ENCODE peak calls at places on chromosomes 12 and 14, in five cellular contexts. J is pancreas, U is adrenal gland, Q is ovary, B is ascending aorta. Y is an unnamed sample.

GRCh38 chr14:75333523-75334190 is 55.0 kb downstream of the FOS start:
- DNase-seq in J (no peak), U (no peak), Q (no peak), B (no peak), Y (no peak)

GRCh38 chr12:123445388-123446344 is 9.2 kb upstream of the RILPL2 start:
- DNase-seq in J (no peak), U (no peak), Q (no peak), B (no peak), Y (no peak)

GRCh38 chr12:9760699-9761406 is at the start of gene CD69:
- DNase-seq in J (no peak), U (no peak), Q (no peak), B (no peak), Y (no peak)

GRCh38 chr12:2390850-2391390 is 338.1 kb downstream of the CACNA1C start:
- DNase-seq in J (no peak), U (no peak), Q (no peak), B (no peak), Y (no peak)

GRCh38 chr12:101207086-101207780 is 2.8 kb downstream of the SLC5A8 start:
- DNase-seq in J (no peak), U (no peak), Q (no peak), B (no peak), Y (no peak)

GRCh38 chr14:61925043-61925442 is 162.8 kb downstream of the SNAPC1 start:
- DNase-seq in J (no peak), U (no peak), Q (no peak), B (no peak), Y (no peak)

GRCh38 chr12:93894391-93895095 is 217.4 kb downstream of the CRADD start:
- DNase-seq in J (peak; percentile 28), U (peak; percentile 77), Q (peak; percentile 82), B (peak; percentile 57), Y (peak; percentile 78)

GRCh38 chr12:125021771-125022170 is 28.3 kb downstream of the BRI3BP start:
- DNase-seq in J (no peak), U (no peak), Q (no peak), B (no peak), Y (no peak)

GRCh38 chr12:70661762-70662161 is 24.5 kb upstream of the PTPRB start:
- DNase-seq in J (no peak), U (no peak), Q (no peak), B (no peak), Y (no peak)

GRCh38 chr14:70893842-70894237 is 13.4 kb upstream of the PCNX1 start:
- DNase-seq in J (no peak), U (no peak), Q (no peak), B (no peak), Y (no peak)

GRCh38 chr12:5969156-5969973 is 24.3 kb upstream of the ANO2 start:
- DNase-seq in J (no peak), U (no peak), Q (no peak), B (no peak), Y (no peak)

GRCh38 chr12:111242190-111242589 is 126.7 kb downstream of the PHETA1 start:
- DNase-seq in J (no peak), U (no peak), Q (no peak), B (no peak), Y (no peak)

GRCh38 chr12:108483213-108483920 is 31.7 kb upstream of the FICD start:
- DNase-seq in J (no peak), U (no peak), Q (no peak), B (no peak), Y (peak; percentile 22)

GRCh38 chr14:35384386-35385041 is 20.0 kb downstream of the NFKBIA start:
- DNase-seq in J (no peak), U (peak; percentile 83), Q (peak; percentile 73), B (peak; percentile 54), Y (no peak)

GRCh38 chr12:106919910-106920544 is 35.7 kb upstream of the TMEM263 start:
- DNase-seq in J (no peak), U (no peak), Q (no peak), B (no peak), Y (no peak)

GRCh38 chr12:26741828-26742227 is 91.2 kb downstream of the ITPR2 start:
- DNase-seq in J (no peak), U (no peak), Q (no peak), B (no peak), Y (no peak)

GRCh38 chr12:29796823-29797263 is 13.1 kb upstream of the TMTC1 start:
- DNase-seq in J (peak; percentile 13), U (peak; percentile 45), Q (peak; percentile 31), B (no peak), Y (no peak)

GRCh38 chr12:121139301-121139700 is 6.6 kb downstream of the P2RX7 start:
- DNase-seq in J (no peak), U (no peak), Q (no peak), B (no peak), Y (no peak)

GRCh38 chr12:101256271-101256670 is 23.6 kb upstream of the UTP20 start:
- DNase-seq in J (no peak), U (no peak), Q (no peak), B (no peak), Y (no peak)

GRCh38 chr12:101414533-101415119 is 7.1 kb upstream of the ARL1 start:
- DNase-seq in J (peak; percentile 31), U (no peak), Q (no peak), B (no peak), Y (no peak)

GRCh38 chr12:130803707-130804106 is 35.3 kb downstream of the STX2 start:
- DNase-seq in J (no peak), U (no peak), Q (no peak), B (no peak), Y (no peak)

GRCh38 chr12:93050026-93050747 is 121.1 kb upstream of the EEA1 start:
- DNase-seq in J (no peak), U (no peak), Q (no peak), B (no peak), Y (no peak)

GRCh38 chr12:20711846-20712245 is 16.7 kb downstream of the SLCO1C1 start:
- DNase-seq in J (no peak), U (no peak), Q (no peak), B (no peak), Y (no peak)

GRCh38 chr14:54253195-54253947 is 143.4 kb upstream of the CDKN3 start:
- DNase-seq in J (no peak), U (no peak), Q (no peak), B (no peak), Y (no peak)

GRCh38 chr12:24697769-24698168 is 251.1 kb downstream of the BCAT1 start:
- DNase-seq in J (no peak), U (no peak), Q (no peak), B (no peak), Y (no peak)

GRCh38 chr12:13210543-13211190 is 14.1 kb downstream of the EMP1 start:
- DNase-seq in J (no peak), U (no peak), Q (no peak), B (no peak), Y (no peak)

GRCh38 chr14:94787655-94788054 is 17.7 kb upstream of the GSC start:
- DNase-seq in J (no peak), U (no peak), Q (no peak), B (no peak), Y (no peak)

GRCh38 chr14:103089386-103090335 is 4.9 kb upstream of the EXOC3L4 start:
- DNase-seq in J (no peak), U (no peak), Q (no peak), B (no peak), Y (no peak)

GRCh38 chr14:103090481-103091020 is 4.0 kb upstream of the EXOC3L4 start:
- DNase-seq in J (no peak), U (no peak), Q (no peak), B (no peak), Y (no peak)

GRCh38 chr14:103091041-103091882 is 3.3 kb upstream of the EXOC3L4 start:
- DNase-seq in J (peak; percentile 70), U (no peak), Q (peak; percentile 61), B (no peak), Y (no peak)

GRCh38 chr14:103093856-103094405 is 594 bp upstream of the EXOC3L4 start:
- DNase-seq in J (no peak), U (no peak), Q (no peak), B (no peak), Y (no peak)

DNA sequence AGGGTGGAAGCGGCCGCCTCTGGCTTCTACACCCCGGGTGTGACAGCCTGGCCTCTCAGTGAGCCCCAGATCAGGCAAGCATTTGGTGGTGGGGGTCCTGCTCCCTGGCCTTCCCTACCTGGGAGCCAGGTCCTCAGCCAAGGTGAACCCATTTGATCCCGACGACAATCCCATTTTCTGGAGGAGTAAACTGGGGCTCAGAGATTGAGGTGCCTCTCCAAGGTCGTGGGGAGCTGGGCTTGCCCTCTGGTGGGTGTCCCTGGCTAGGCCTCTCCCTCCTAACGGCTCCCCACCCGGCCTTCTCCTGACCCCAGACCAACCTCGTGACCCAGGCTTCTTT is 2.7 kb upstream of the EXOC3L4 start:
- DNase-seq in J (no peak), U (no peak), Q (no peak), B (no peak), Y (no peak)
- TF ChIP-seq CTCF in J (no peak), U (no peak), Q (no peak), B (no peak), Y (no peak)

GRCh38 chr12:15276088-15276698 is 46.1 kb upstream of the PTPRO start:
- DNase-seq in J (peak; percentile 29), U (peak; percentile 17), Q (no peak), B (no peak), Y (no peak)

GRCh38 chr12:15273896-15274295 is 48.4 kb upstream of the PTPRO start:
- DNase-seq in J (no peak), U (no peak), Q (no peak), B (no peak), Y (no peak)

GRCh38 chr12:15278816-15279658 is 43.3 kb upstream of the PTPRO start:
- DNase-seq in J (peak; percentile 65), U (peak; percentile 46), Q (peak; percentile 25), B (no peak), Y (no peak)

GRCh38 chr12:15268927-15269552 is 47.8 kb upstream of the RERG start:
- DNase-seq in J (peak; percentile 35), U (peak; percentile 61), Q (peak; percentile 27), B (no peak), Y (no peak)

DNA sequence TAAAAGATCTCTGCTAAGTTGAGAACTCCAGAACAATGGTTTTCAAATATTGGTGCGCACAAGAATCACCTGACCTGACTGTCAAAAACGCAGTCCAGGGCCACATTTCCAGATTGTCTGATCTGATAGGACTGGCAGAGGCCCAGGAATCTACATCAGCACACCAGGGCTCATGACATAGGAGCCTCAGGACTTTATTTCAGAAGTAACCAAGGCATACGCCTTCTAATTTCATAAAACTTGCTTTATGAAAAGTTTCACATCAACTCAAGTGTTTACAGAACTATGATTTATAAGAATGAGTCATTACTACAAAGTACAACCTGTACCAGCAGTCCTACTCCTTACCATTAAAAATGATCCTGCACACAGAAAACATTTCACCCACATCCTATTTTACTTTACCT is 47.7 kb upstream of the PTPRO start:
- DNase-seq in J (peak; percentile 36), U (no peak), Q (no peak), B (no peak), Y (no peak)
- H3K4me3 ChIP-seq in J (no peak overlapping the region), U (no peak overlapping the region), Q (no peak overlapping the region), B (no peak overlapping the region), Y (no peak overlapping the region)

DNA sequence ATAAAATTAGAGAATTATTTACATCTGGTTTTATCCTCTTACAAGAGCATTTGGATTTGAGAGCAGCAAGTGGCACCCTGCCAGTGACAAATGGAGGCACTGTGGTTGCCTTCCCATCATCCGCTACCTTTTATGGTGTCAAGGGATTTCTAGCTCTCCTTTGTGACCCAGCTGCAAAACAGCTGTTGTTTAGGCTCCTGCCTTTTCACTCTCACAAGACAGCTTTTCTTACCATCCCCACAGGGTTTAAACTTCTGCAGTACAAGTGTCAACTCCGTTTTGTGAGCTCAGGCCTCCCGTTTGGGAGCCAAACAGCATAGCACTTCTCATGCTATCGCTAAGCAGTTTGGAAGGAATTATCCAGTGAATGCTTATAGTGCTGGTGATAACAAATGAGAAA is 331.4 kb downstream of the TMTC2 start:
- DNase-seq in J (no peak), U (no peak), Q (no peak), B (no peak), Y (no peak)
- H3K27ac ChIP-seq in J (no peak overlapping the region), U (no peak overlapping the region), Q (no peak overlapping the region), B (no peak overlapping the region), Y (no peak overlapping the region)

GRCh38 chr14:32627545-32628298 is 298.6 kb downstream of the AKAP6 start:
- DNase-seq in J (no peak), U (no peak), Q (no peak), B (no peak), Y (no peak)
- TF ChIP-seq CTCF in J (no peak), U (no peak), Q (no peak), B (no peak), Y (no peak)